ENCODE peak calls at places on chromosomes 13 and 19, in seven cellular contexts. One of them, this sample, is unnamed.

GRCh38 chr19:17405250-17406038 is at the start of gene BST2:
- DNase-seq in transverse colon: peak
- DNase-seq in tibial nerve: peak
- DNase-seq in A549: no peak
- DNase-seq in suprapubic skin: no peak
- DNase-seq in K562: peak
- DNase-seq in sigmoid colon: peak
- DNase-seq in this sample: peak

GRCh38 chr13:92494915-92495314 is 731.7 kb upstream of the GPC6 start:
- DNase-seq in transverse colon: no peak
- DNase-seq in tibial nerve: no peak
- DNase-seq in A549: no peak
- DNase-seq in suprapubic skin: no peak
- DNase-seq in K562: no peak
- DNase-seq in sigmoid colon: no peak
- DNase-seq in this sample: no peak

GRCh38 chr13:114035583-114036501 is 62.0 kb upstream of the C13orf46 start:
- DNase-seq in transverse colon: no peak
- DNase-seq in tibial nerve: peak
- DNase-seq in A549: no peak
- DNase-seq in suprapubic skin: no peak
- DNase-seq in K562: no peak
- DNase-seq in sigmoid colon: no peak
- DNase-seq in this sample: no peak

GRCh38 chr13:30466841-30467252 is 1.1 kb upstream of the HMGB1 start:
- DNase-seq in transverse colon: no peak
- DNase-seq in tibial nerve: no peak
- DNase-seq in A549: no peak
- DNase-seq in suprapubic skin: no peak
- DNase-seq in K562: no peak
- DNase-seq in sigmoid colon: no peak
- DNase-seq in this sample: no peak

GRCh38 chr13:46463719-46464118 is 76.7 kb upstream of the RUBCNL start:
- DNase-seq in transverse colon: no peak
- DNase-seq in tibial nerve: no peak
- DNase-seq in A549: no peak
- DNase-seq in suprapubic skin: no peak
- DNase-seq in K562: no peak
- DNase-seq in sigmoid colon: no peak
- DNase-seq in this sample: no peak

GRCh38 chr13:46516624-46517318 is 36.2 kb upstream of the LRCH1 start:
- DNase-seq in transverse colon: no peak
- DNase-seq in tibial nerve: peak
- DNase-seq in A549: no peak
- DNase-seq in suprapubic skin: no peak
- DNase-seq in K562: no peak
- DNase-seq in sigmoid colon: no peak
- DNase-seq in this sample: no peak

GRCh38 chr13:71866173-71867091 is 572 bp downstream of the DACH1 start:
- DNase-seq in transverse colon: peak
- DNase-seq in tibial nerve: no peak
- DNase-seq in A549: no peak
- DNase-seq in suprapubic skin: peak
- DNase-seq in K562: no peak
- DNase-seq in sigmoid colon: no peak
- DNase-seq in this sample: no peak

GRCh38 chr19:50258918-50259372 is 55.5 kb downstream of the MYH14 start:
- DNase-seq in transverse colon: peak
- DNase-seq in tibial nerve: no peak
- DNase-seq in A549: peak
- DNase-seq in suprapubic skin: no peak
- DNase-seq in K562: peak
- DNase-seq in sigmoid colon: no peak
- DNase-seq in this sample: no peak

GRCh38 chr13:31786011-31786410 is 46.7 kb downstream of the RXFP2 start:
- DNase-seq in transverse colon: no peak
- DNase-seq in tibial nerve: peak
- DNase-seq in A549: no peak
- DNase-seq in suprapubic skin: no peak
- DNase-seq in K562: no peak
- DNase-seq in sigmoid colon: no peak
- DNase-seq in this sample: no peak

DNA sequence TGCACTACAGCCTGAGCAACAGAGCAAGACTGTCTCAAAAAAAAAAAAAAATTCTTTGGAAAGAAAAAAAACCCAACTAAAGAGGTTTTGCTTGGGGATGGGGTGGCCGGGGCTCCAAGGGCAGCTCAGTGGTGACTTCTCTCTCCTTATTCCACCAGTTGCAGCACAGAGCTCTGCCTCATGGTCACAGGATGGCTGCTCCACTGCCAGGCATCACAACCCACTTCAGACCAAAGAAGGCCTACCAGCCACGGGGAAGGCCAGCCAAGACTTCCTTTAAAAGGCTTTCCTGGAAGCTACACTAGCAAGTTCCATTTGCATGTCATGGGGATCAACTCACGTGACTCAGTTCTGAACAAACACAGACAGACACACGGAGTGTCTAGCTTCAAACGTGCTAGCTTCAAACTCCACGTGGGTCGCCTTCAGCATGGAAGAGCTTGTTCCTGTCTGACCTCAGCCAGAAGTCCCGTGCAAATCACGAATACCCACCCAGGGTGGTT is 13.2 kb upstream of the EIF3G start:
- DNase-seq in transverse colon: no peak
- DNase-seq in tibial nerve: no peak
- DNase-seq in A549: no peak
- DNase-seq in suprapubic skin: no peak
- DNase-seq in K562: no peak
- DNase-seq in sigmoid colon: no peak
- DNase-seq in this sample: no peak
- H3K27ac ChIP-seq in transverse colon: no peak
- H3K27ac ChIP-seq in tibial nerve: no peak
- H3K27ac ChIP-seq in A549: no peak
- H3K27ac ChIP-seq in suprapubic skin: no peak
- H3K27ac ChIP-seq in K562: no peak
- H3K27ac ChIP-seq in sigmoid colon: no peak
- H3K27ac ChIP-seq in this sample: no peak

DNA sequence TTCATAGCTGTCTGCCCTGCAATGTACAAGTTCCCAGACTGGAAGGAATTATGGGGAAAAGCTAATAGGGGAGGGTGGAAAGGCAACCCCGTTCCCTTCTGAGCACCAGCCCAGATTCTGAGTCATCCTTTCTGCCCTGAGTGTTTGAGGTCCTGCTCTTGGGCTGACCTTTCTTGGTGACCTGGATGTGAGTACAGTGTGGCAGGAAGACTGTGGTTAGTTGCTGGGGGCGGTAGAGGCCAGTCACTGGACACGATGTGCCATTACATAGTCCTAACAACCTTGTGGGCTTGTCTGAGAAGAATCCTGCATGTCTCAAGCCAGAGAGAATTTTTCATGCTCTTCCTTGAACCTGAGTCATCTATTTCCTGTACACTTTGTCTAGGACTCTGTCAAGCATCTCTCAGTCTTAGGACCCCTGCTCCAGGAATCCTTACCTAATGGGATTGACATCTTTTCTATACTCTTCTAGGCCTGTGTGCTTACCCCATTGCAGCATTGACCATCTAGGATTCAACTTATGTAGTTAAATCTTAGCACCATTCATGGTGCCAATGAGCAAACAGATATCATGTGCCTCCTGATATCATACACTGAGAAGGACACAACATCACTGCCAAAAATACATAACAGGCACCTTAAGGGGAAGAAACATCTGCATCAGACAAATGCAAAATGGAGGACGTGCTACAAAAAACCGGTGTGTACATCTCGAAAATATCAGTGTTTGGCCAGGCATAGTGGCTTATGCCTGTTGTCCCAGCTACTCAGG is 8.1 kb upstream of the ANGPTL4 start:
- DNase-seq in transverse colon: no peak
- DNase-seq in tibial nerve: peak
- DNase-seq in A549: no peak
- DNase-seq in suprapubic skin: no peak
- DNase-seq in K562: peak
- DNase-seq in sigmoid colon: no peak
- DNase-seq in this sample: no peak
- TF ChIP-seq CTCF in transverse colon: no peak
- TF ChIP-seq CTCF in tibial nerve: no peak
- TF ChIP-seq CTCF in A549: no peak
- TF ChIP-seq CTCF in suprapubic skin: no peak
- TF ChIP-seq CTCF in K562: peak
- TF ChIP-seq CTCF in sigmoid colon: no peak
- TF ChIP-seq CTCF in this sample: no peak

GRCh38 chr13:112244061-112244460 is 132.1 kb upstream of the SPACA7 start:
- DNase-seq in transverse colon: no peak
- DNase-seq in tibial nerve: no peak
- DNase-seq in A549: no peak
- DNase-seq in suprapubic skin: peak
- DNase-seq in K562: no peak
- DNase-seq in sigmoid colon: no peak
- DNase-seq in this sample: no peak
- TF ChIP-seq EP300 in transverse colon: no peak
- TF ChIP-seq EP300 in tibial nerve: no peak
- TF ChIP-seq EP300 in A549: no peak
- TF ChIP-seq EP300 in suprapubic skin: no peak
- TF ChIP-seq EP300 in K562: no peak
- TF ChIP-seq EP300 in sigmoid colon: no peak
- TF ChIP-seq EP300 in this sample: no peak

DNA sequence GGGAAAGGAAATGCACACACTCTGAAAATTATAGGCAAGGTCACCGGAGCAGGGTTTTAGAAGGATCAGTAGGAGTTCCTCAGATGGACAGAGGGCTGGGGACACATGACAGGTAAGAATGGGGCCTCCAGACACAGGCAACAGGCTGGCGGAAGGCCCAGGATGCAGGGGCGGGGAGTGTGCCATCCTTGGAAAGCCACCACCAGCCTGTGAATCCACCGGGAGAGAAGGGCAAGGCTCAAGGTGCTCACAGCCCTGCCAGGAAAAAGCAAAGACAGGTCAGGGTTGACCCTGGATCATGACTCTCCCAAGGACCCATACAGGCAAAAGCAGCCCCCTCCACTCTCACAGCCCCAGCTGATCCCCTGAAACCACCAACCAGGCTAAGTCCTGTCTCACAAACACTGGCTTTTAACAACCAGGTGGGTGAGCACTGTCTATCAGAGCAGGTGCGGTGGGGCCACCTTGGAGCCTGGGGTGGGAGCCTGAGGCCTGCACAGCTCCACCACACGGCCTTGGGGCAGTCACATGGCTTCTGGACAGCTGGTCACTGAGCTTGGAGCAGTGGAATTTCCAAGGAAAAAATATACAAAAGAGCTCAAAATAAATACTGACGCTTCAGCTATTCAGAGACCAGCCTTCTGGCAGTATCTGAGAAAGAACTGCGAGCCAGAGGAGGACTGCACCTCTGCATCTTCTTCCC is 35.2 kb upstream of the ISYNA1 start:
- DNase-seq in transverse colon: no peak
- DNase-seq in tibial nerve: no peak
- DNase-seq in A549: no peak
- DNase-seq in suprapubic skin: no peak
- DNase-seq in K562: no peak
- DNase-seq in sigmoid colon: no peak
- DNase-seq in this sample: no peak
- H3K27ac ChIP-seq in transverse colon: peak
- H3K27ac ChIP-seq in tibial nerve: peak
- H3K27ac ChIP-seq in A549: no peak
- H3K27ac ChIP-seq in suprapubic skin: no peak
- H3K27ac ChIP-seq in K562: no peak
- H3K27ac ChIP-seq in sigmoid colon: peak
- H3K27ac ChIP-seq in this sample: peak

DNA sequence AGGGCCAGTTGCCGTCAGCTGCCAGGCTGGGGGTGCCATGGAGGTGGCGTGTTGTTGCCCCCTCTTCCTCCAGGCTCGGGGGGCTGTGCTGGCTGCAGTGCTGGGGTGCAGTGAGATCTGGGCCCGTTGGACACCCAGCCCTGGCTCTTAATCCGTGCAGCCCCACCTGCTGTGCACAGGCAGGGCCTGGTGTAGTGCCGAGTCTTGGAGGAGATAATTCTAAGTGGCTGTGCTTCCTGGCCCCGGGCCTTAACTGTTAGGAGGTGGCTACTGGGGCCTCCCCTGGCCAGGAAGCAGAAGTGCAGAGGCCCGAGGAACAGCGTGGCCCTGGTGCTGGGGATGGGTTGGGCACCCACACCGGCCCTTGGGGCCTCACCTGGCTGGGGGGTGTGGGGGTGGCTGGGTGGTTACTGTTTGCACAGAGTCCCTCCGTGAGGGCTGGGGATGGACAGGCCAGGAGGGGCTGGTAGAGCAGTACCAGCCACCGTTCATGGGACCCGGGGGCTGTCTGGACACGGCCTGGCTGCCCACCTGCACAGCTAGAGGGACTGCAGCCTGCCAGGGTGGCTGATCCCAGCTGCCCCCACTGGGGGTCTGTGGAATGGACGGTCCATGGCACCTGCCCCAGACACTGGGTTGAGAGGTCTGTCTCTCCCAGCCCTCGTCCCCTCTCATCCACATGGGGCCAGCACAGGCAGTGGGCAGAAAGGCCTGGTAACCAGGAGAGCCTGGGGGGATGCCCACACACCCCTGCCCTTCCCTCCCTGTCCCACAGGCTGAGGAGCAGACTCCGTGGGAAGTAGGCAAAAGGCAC is 3.3 kb downstream of the GPX4 start:
- DNase-seq in transverse colon: peak
- DNase-seq in tibial nerve: no peak
- DNase-seq in A549: no peak
- DNase-seq in suprapubic skin: no peak
- DNase-seq in K562: no peak
- DNase-seq in sigmoid colon: no peak
- DNase-seq in this sample: no peak
- TF ChIP-seq CTCF in transverse colon: peak
- TF ChIP-seq CTCF in tibial nerve: no peak
- TF ChIP-seq CTCF in A549: no peak
- TF ChIP-seq CTCF in suprapubic skin: no peak
- TF ChIP-seq CTCF in K562: peak
- TF ChIP-seq CTCF in sigmoid colon: no peak
- TF ChIP-seq CTCF in this sample: no peak

This sample was measured in ovary.